ENCODE peak calls at places on chromosomes 4 and X, in four cellular contexts. One of them, this sample, is unnamed.
A peak's percentile ranks its signal among the peaks of the same experiment; 100 is the strongest.

GRCh38 chr4:172996571-172997216 is 171.9 kb upstream of the GALNT7 start:
- DNase-seq in WTC11: no peak
- DNase-seq in SK-N-SH: no peak
- DNase-seq in K562: peak; percentile 39
- DNase-seq in this sample: peak; percentile 42

GRCh38 chr4:124974163-124974562 is 261.6 kb upstream of the ANKRD50 start:
- DNase-seq in WTC11: no peak
- DNase-seq in SK-N-SH: no peak
- DNase-seq in K562: no peak
- DNase-seq in this sample: no peak

GRCh38 chr4:1113311-1114009 is at the start of gene RNF212:
- DNase-seq in SK-N-SH: peak; percentile 79
- DNase-seq in WTC11: peak; percentile 51
- DNase-seq in K562: no peak
- DNase-seq in this sample: peak; percentile 49

GRCh38 chrX:51798701-51799100 is 55.5 kb downstream of the GSPT2 start:
- DNase-seq in WTC11: no peak
- DNase-seq in K562: no peak
- DNase-seq in SK-N-SH: no peak
- DNase-seq in this sample: no peak

GRCh38 chr4:183670251-183670650 is 11.2 kb downstream of the TRAPPC11 start:
- DNase-seq in SK-N-SH: no peak
- DNase-seq in WTC11: no peak
- DNase-seq in K562: no peak
- DNase-seq in this sample: no peak

GRCh38 chr4:2768921-2769336 is 12.8 kb upstream of the TNIP2 start:
- DNase-seq in WTC11: no peak
- DNase-seq in SK-N-SH: peak; percentile 50
- DNase-seq in K562: no peak
- DNase-seq in this sample: no peak

GRCh38 chr4:152938237-152938969 is 2.3 kb downstream of the FHDC1 start:
- DNase-seq in K562: no peak
- DNase-seq in WTC11: no peak
- DNase-seq in SK-N-SH: no peak
- DNase-seq in this sample: no peak

GRCh38 chrX:71870337-71871098 is 40.1 kb upstream of the NHSL2 start:
- DNase-seq in SK-N-SH: no peak
- DNase-seq in WTC11: peak; percentile 60
- DNase-seq in K562: peak; percentile 26
- DNase-seq in this sample: peak; percentile 64

GRCh38 chr4:6767725-6768538 is 14.6 kb upstream of the KIAA0232 start:
- DNase-seq in WTC11: no peak
- DNase-seq in K562: no peak
- DNase-seq in SK-N-SH: no peak
- DNase-seq in this sample: no peak

GRCh38 chr4:122122083-122122482 is 30.0 kb upstream of the BLTP1 start:
- DNase-seq in SK-N-SH: no peak
- DNase-seq in WTC11: no peak
- DNase-seq in K562: no peak
- DNase-seq in this sample: no peak

GRCh38 chr4:181838253-181838652 is 404.9 kb upstream of the TENM3 start:
- DNase-seq in K562: no peak
- DNase-seq in SK-N-SH: no peak
- DNase-seq in WTC11: no peak
- DNase-seq in this sample: no peak

GRCh38 chr4:5654791-5655190 is 53.6 kb downstream of the EVC2 start:
- DNase-seq in K562: no peak
- DNase-seq in SK-N-SH: no peak
- DNase-seq in WTC11: no peak
- DNase-seq in this sample: no peak

GRCh38 chr4:115366390-115366789 is 253.0 kb upstream of the NDST4 start:
- DNase-seq in WTC11: no peak
- DNase-seq in SK-N-SH: no peak
- DNase-seq in K562: no peak
- DNase-seq in this sample: no peak

GRCh38 chr4:104491826-104492771 is 2.6 kb downstream of the CXXC4 start:
- DNase-seq in SK-N-SH: peak; percentile 43
- DNase-seq in K562: no peak
- DNase-seq in WTC11: peak; percentile 29
- DNase-seq in this sample: peak; percentile 4

GRCh38 chrX:332496-332860 is 13.9 kb upstream of the GTPBP6 start:
- DNase-seq in WTC11: no peak
- DNase-seq in SK-N-SH: no peak
- DNase-seq in K562: no peak
- DNase-seq in this sample: no peak

GRCh38 chr4:25163216-25163615 is 3.0 kb upstream of the SEPSECS start:
- DNase-seq in SK-N-SH: no peak
- DNase-seq in K562: no peak
- DNase-seq in WTC11: no peak
- DNase-seq in this sample: no peak

GRCh38 chrX:10938371-10938982 is 172.7 kb upstream of the HCCS start:
- DNase-seq in K562: no peak
- DNase-seq in SK-N-SH: no peak
- DNase-seq in WTC11: no peak
- DNase-seq in this sample: no peak

GRCh38 chr4:120232050-120232449 is 165.4 kb upstream of the MAD2L1 start:
- DNase-seq in WTC11: no peak
- DNase-seq in SK-N-SH: no peak
- DNase-seq in K562: no peak
- DNase-seq in this sample: no peak

GRCh38 chr4:21835712-21836111 is 112.9 kb downstream of the KCNIP4 start:
- DNase-seq in WTC11: no peak
- DNase-seq in K562: no peak
- DNase-seq in SK-N-SH: no peak
- DNase-seq in this sample: no peak

GRCh38 chr4:2359591-2360390 is 58.7 kb downstream of the ZFYVE28 start:
- DNase-seq in SK-N-SH: peak; percentile 9
- DNase-seq in WTC11: no peak
- DNase-seq in K562: no peak
- DNase-seq in this sample: no peak

GRCh38 chrX:102957751-102958150 is 20.7 kb downstream of the RAB40AL start:
- DNase-seq in SK-N-SH: no peak
- DNase-seq in K562: no peak
- DNase-seq in WTC11: no peak
- DNase-seq in this sample: no peak

GRCh38 chrX:137432609-137433008 is 133.3 kb upstream of the ZIC3 start:
- DNase-seq in SK-N-SH: peak; percentile 43
- DNase-seq in WTC11: peak; percentile 52
- DNase-seq in K562: peak; percentile 24
- DNase-seq in this sample: no peak

GRCh38 chr4:98746936-98747658 is 88.7 kb upstream of the TSPAN5 start:
- DNase-seq in WTC11: no peak
- DNase-seq in K562: no peak
- DNase-seq in SK-N-SH: no peak
- DNase-seq in this sample: no peak

GRCh38 chr4:75046226-75046625 is 113.3 kb downstream of the PARM1 start:
- DNase-seq in K562: no peak
- DNase-seq in SK-N-SH: no peak
- DNase-seq in WTC11: no peak
- DNase-seq in this sample: no peak

GRCh38 chrX:960821-961220 is 251.6 kb downstream of the CRLF2 start:
- DNase-seq in WTC11: no peak
- DNase-seq in K562: no peak
- DNase-seq in SK-N-SH: no peak
- DNase-seq in this sample: no peak

GRCh38 chrX:109600114-109600710 is 24.8 kb downstream of the KCNE5 start:
- DNase-seq in SK-N-SH: peak; percentile 10
- DNase-seq in K562: no peak
- DNase-seq in WTC11: peak; percentile 15
- DNase-seq in this sample: no peak

GRCh38 chr4:134702374-134702773 is 500.8 kb upstream of the PABPC4L start:
- DNase-seq in WTC11: no peak
- DNase-seq in SK-N-SH: no peak
- DNase-seq in K562: no peak
- DNase-seq in this sample: no peak

GRCh38 chr4:121712001-121712655 is 15.3 kb upstream of the ANXA5 start:
- DNase-seq in K562: no peak
- DNase-seq in SK-N-SH: no peak
- DNase-seq in WTC11: no peak
- DNase-seq in this sample: no peak

GRCh38 chr4:6198278-6198677 is 2.1 kb downstream of the JAKMIP1 start:
- DNase-seq in WTC11: no peak
- DNase-seq in SK-N-SH: no peak
- DNase-seq in K562: no peak
- DNase-seq in this sample: no peak

GRCh38 chrX:50081282-50081955 is 119.4 kb downstream of the AKAP4 start:
- DNase-seq in SK-N-SH: peak; percentile 27
- DNase-seq in WTC11: peak; percentile 33
- DNase-seq in K562: no peak
- DNase-seq in this sample: no peak

GRCh38 chr4:150768492-150768891 is 186.5 kb downstream of the MAB21L2 start:
- DNase-seq in WTC11: no peak
- DNase-seq in K562: no peak
- DNase-seq in SK-N-SH: no peak
- DNase-seq in this sample: no peak

GRCh38 chrX:144586756-144587155 is 660.5 kb upstream of the SPANXN1 start:
- DNase-seq in WTC11: no peak
- DNase-seq in K562: no peak
- DNase-seq in SK-N-SH: no peak
- DNase-seq in this sample: no peak

GRCh38 chr4:173160871-173161270 is 7.7 kb upstream of the GALNT7 start:
- DNase-seq in WTC11: no peak
- DNase-seq in K562: peak; percentile 38
- DNase-seq in SK-N-SH: no peak
- DNase-seq in this sample: no peak

GRCh38 chr4:89356086-89356485 is 48.5 kb upstream of the GPRIN3 start:
- DNase-seq in SK-N-SH: no peak
- DNase-seq in K562: no peak
- DNase-seq in WTC11: no peak
- DNase-seq in this sample: no peak

GRCh38 chrX:96430756-96431455 is 253.7 kb upstream of the DIAPH2 start:
- DNase-seq in K562: no peak
- DNase-seq in WTC11: no peak
- DNase-seq in SK-N-SH: no peak
- DNase-seq in this sample: no peak
- TF ChIP-seq USF2 in K562: no peak
- TF ChIP-seq USF2 in WTC11: no peak
- TF ChIP-seq USF2 in SK-N-SH: no peak
- TF ChIP-seq USF2 in this sample: no peak

DNA sequence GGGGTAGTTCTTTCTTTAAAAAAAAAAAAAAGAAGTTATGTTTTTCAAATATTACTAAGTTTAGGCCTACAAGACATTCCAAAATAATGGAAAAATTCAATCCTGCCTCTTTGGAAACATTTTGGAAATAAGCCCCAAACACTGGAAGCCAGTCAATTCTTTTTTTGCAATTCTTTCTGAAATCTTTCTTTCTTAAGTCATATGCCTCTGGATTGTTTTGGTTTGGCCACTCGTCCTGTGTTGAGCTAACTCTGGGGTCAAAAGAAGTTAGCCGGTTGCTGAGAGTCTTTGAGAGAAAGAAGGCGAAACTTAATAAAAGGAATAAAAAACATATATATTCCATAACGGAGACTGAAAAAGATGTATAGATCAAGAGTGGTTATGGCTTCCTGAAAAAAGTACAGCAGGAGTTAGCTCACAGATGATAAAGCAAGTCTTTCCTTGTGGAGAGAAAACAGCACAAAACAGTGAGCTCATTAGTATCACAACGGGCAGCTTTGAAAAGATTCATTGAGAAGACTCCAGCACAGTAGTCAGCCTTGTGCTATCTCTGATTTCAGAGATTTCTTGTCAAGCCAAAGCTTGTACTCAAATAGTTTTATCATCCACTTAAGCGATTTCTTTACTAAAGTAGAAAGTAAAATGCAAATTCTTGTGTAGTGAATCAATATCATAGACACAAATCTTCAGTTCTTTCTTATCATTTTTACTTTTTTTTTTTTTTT is 64.8 kb downstream of the PLS3 start:
- DNase-seq in SK-N-SH: no peak
- DNase-seq in K562: no peak
- DNase-seq in WTC11: no peak
- DNase-seq in this sample: no peak
- TF ChIP-seq USF2 in SK-N-SH: no peak
- TF ChIP-seq USF2 in K562: no peak
- TF ChIP-seq USF2 in WTC11: no peak
- TF ChIP-seq USF2 in this sample: no peak

DNA sequence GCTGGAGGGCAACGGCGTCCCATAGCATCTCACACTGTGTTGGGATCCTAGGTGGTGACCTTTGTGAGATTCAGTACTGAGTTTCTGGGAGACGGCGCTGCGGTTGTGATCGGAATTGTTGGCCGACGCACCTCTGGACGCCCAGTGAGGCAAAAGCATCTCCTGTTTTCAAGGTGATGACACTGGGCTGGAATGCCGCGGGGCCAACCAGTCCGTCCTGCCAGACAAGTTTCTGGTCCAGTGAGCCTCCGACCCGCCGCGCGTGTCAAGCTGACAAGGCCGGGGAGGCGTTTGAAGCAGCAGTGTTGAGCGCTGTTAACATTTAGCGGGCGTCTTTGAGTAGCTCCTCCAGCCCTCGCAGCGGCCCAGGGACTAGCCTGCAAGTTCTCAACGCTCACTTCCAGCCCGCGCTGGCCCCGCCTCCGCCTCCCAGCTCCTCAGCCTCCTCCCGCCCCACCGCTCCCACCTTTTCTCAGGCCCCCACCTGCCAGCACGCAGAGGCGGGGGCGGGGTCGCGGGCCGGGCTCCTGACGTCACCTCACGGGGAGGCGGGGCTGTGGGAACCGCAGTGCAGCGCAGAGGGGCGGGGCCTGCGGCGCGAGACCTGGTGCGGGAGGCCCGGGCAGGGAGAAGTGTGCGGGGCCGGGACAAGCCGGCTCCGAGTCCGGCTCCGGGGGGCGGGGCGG is 482 bp upstream of the CDS1 start:
- DNase-seq in K562: peak; percentile 91
- DNase-seq in WTC11: peak; percentile 99
- DNase-seq in SK-N-SH: peak; percentile 88
- DNase-seq in this sample: peak; percentile 68
- TF ChIP-seq USF2 in K562: no peak
- TF ChIP-seq USF2 in WTC11: peak; percentile 46
- TF ChIP-seq USF2 in SK-N-SH: no peak
- TF ChIP-seq USF2 in this sample: no peak

DNA sequence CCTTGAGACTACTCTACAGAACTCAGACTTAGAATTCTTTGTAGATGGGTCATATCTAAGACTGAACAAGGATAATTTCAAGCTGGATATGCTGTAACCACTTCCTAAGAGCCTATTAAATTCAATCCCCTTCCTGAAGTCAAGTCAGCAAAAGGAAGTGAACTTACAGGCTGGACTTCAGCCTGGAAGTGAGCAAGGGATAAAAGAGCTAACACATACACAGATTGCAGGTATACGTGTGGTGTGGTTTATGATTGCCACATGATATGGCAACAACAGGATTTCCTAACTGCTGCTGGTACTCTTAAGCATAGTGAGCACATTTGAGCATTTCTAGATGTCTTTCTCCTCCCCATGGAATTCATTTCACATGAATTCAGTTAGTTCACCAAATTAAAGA is 38.2 kb upstream of the UXT start:
- DNase-seq in SK-N-SH: no peak
- DNase-seq in K562: no peak
- DNase-seq in WTC11: no peak
- DNase-seq in this sample: no peak
- TF ChIP-seq USF2 in SK-N-SH: no peak
- TF ChIP-seq USF2 in K562: no peak
- TF ChIP-seq USF2 in WTC11: no peak
- TF ChIP-seq USF2 in this sample: no peak